ENCODE peak calls at places on chromosomes 11 and 22, in nine cellular contexts. One of them, this sample, is unnamed.

GRCh38 chr11:1112351-1113191 is 37.9 kb downstream of the MUC2 start:
- DNase-seq in ovary: no peak
- DNase-seq in Calu3: no peak
- DNase-seq in GM23338: no peak
- DNase-seq in activated CD4-positive, alpha-beta T cell treated with anti-CD3 and anti-CD28 coated beads for 48 hours: no peak
- DNase-seq in stomach: no peak
- DNase-seq in GM23248: no peak
- DNase-seq in ELF-1: no peak
- DNase-seq in left cardiac atrium: peak
- DNase-seq in this sample: no peak

GRCh38 chr11:33062137-33062536 is 22.8 kb downstream of the TCP11L1 start:
- DNase-seq in ovary: no peak
- DNase-seq in Calu3: no peak
- DNase-seq in GM23338: no peak
- DNase-seq in activated CD4-positive, alpha-beta T cell treated with anti-CD3 and anti-CD28 coated beads for 48 hours: no peak
- DNase-seq in stomach: no peak
- DNase-seq in GM23248: no peak
- DNase-seq in ELF-1: no peak
- DNase-seq in left cardiac atrium: no peak
- DNase-seq in this sample: no peak

GRCh38 chr11:106456651-106457050 is 379.2 kb downstream of the AASDHPPT start:
- DNase-seq in ovary: no peak
- DNase-seq in Calu3: no peak
- DNase-seq in GM23338: peak
- DNase-seq in activated CD4-positive, alpha-beta T cell treated with anti-CD3 and anti-CD28 coated beads for 48 hours: no peak
- DNase-seq in stomach: no peak
- DNase-seq in GM23248: peak
- DNase-seq in ELF-1: no peak
- DNase-seq in left cardiac atrium: no peak
- DNase-seq in this sample: no peak

GRCh38 chr11:76230392-76230791 is 24.1 kb upstream of the WNT11 start:
- DNase-seq in ovary: no peak
- DNase-seq in Calu3: no peak
- DNase-seq in GM23338: no peak
- DNase-seq in activated CD4-positive, alpha-beta T cell treated with anti-CD3 and anti-CD28 coated beads for 48 hours: no peak
- DNase-seq in stomach: no peak
- DNase-seq in GM23248: no peak
- DNase-seq in ELF-1: no peak
- DNase-seq in left cardiac atrium: no peak
- DNase-seq in this sample: no peak

GRCh38 chr22:28761449-28761755 is 11.1 kb upstream of the CCDC117 start:
- DNase-seq in ovary: no peak
- DNase-seq in Calu3: no peak
- DNase-seq in GM23338: peak
- DNase-seq in activated CD4-positive, alpha-beta T cell treated with anti-CD3 and anti-CD28 coated beads for 48 hours: no peak
- DNase-seq in stomach: no peak
- DNase-seq in GM23248: no peak
- DNase-seq in ELF-1: peak
- DNase-seq in left cardiac atrium: no peak
- DNase-seq in this sample: no peak

GRCh38 chr11:123185326-123185725 is 9.7 kb downstream of the CLMP start:
- DNase-seq in ovary: no peak
- DNase-seq in Calu3: no peak
- DNase-seq in GM23338: peak
- DNase-seq in activated CD4-positive, alpha-beta T cell treated with anti-CD3 and anti-CD28 coated beads for 48 hours: no peak
- DNase-seq in stomach: no peak
- DNase-seq in GM23248: no peak
- DNase-seq in ELF-1: peak
- DNase-seq in left cardiac atrium: no peak
- DNase-seq in this sample: no peak

GRCh38 chr22:34035209-34035608 is 114.9 kb upstream of the LARGE1 start:
- DNase-seq in ovary: no peak
- DNase-seq in Calu3: no peak
- DNase-seq in GM23338: no peak
- DNase-seq in activated CD4-positive, alpha-beta T cell treated with anti-CD3 and anti-CD28 coated beads for 48 hours: no peak
- DNase-seq in stomach: no peak
- DNase-seq in GM23248: no peak
- DNase-seq in ELF-1: no peak
- DNase-seq in left cardiac atrium: no peak
- DNase-seq in this sample: no peak

GRCh38 chr11:44269369-44270351 is 40.3 kb downstream of the ALX4 start:
- DNase-seq in ovary: peak
- DNase-seq in Calu3: no peak
- DNase-seq in GM23338: no peak
- DNase-seq in activated CD4-positive, alpha-beta T cell treated with anti-CD3 and anti-CD28 coated beads for 48 hours: no peak
- DNase-seq in stomach: no peak
- DNase-seq in GM23248: peak
- DNase-seq in ELF-1: no peak
- DNase-seq in left cardiac atrium: no peak
- DNase-seq in this sample: no peak

This sample was measured in naive B cell.